ENCODE peak calls at places on chromosome 19, in six cellular contexts. One of them, this sample, is unnamed.

GRCh38 chr19:33191501-33191900 is 2.6 kb upstream of the LRP3 start:
- DNase-seq in mucosa of descending colon: no peak
- DNase-seq in tibial nerve: no peak
- DNase-seq in uterus: no peak
- DNase-seq in pancreas: no peak
- DNase-seq in NT2/D1: no peak
- DNase-seq in this sample: no peak

GRCh38 chr19:20235156-20235555 is 68.1 kb downstream of the ZNF486 start:
- DNase-seq in NT2/D1: no peak
- DNase-seq in tibial nerve: no peak
- DNase-seq in pancreas: no peak
- DNase-seq in uterus: no peak
- DNase-seq in mucosa of descending colon: no peak
- DNase-seq in this sample: no peak

GRCh38 chr19:41545547-41545946 is 30.4 kb upstream of the CEACAM21 start:
- DNase-seq in NT2/D1: no peak
- DNase-seq in uterus: no peak
- DNase-seq in mucosa of descending colon: no peak
- DNase-seq in tibial nerve: no peak
- DNase-seq in pancreas: no peak
- DNase-seq in this sample: no peak

GRCh38 chr19:39405930-39406655 is 554 bp upstream of the ZFP36 start:
- DNase-seq in tibial nerve: no peak
- DNase-seq in NT2/D1: no peak
- DNase-seq in uterus: no peak
- DNase-seq in pancreas: no peak
- DNase-seq in mucosa of descending colon: peak; percentile 87
- DNase-seq in this sample: peak; percentile 59

GRCh38 chr19:41479757-41480191 is 36.8 kb downstream of the ERICH4 start:
- DNase-seq in uterus: peak; percentile 74
- DNase-seq in tibial nerve: no peak
- DNase-seq in mucosa of descending colon: no peak
- DNase-seq in NT2/D1: no peak
- DNase-seq in pancreas: peak; percentile 56
- DNase-seq in this sample: peak; percentile 82

GRCh38 chr19:12641456-12641855 is 25.1 kb downstream of the MAN2B1 start:
- DNase-seq in pancreas: no peak
- DNase-seq in tibial nerve: no peak
- DNase-seq in mucosa of descending colon: no peak
- DNase-seq in uterus: no peak
- DNase-seq in NT2/D1: no peak
- DNase-seq in this sample: no peak

GRCh38 chr19:33823341-33823740 is 26.7 kb downstream of the KCTD15 start:
- DNase-seq in NT2/D1: no peak
- DNase-seq in pancreas: no peak
- DNase-seq in uterus: no peak
- DNase-seq in mucosa of descending colon: no peak
- DNase-seq in tibial nerve: no peak
- DNase-seq in this sample: no peak

GRCh38 chr19:679418-680286 is 3.5 kb downstream of the FSTL3 start:
- DNase-seq in tibial nerve: peak; percentile 59
- DNase-seq in pancreas: peak; percentile 70
- DNase-seq in uterus: peak; percentile 55
- DNase-seq in NT2/D1: no peak
- DNase-seq in mucosa of descending colon: peak; percentile 46
- DNase-seq in this sample: peak; percentile 83

GRCh38 chr19:10961073-10961762 is 388 bp downstream of the SMARCA4 start:
- DNase-seq in tibial nerve: peak; percentile 26
- DNase-seq in mucosa of descending colon: peak; percentile 41
- DNase-seq in pancreas: no peak
- DNase-seq in uterus: peak; percentile 36
- DNase-seq in NT2/D1: no peak
- DNase-seq in this sample: no peak

GRCh38 chr19:29529646-29530548 is 4.1 kb downstream of the VSTM2B start:
- DNase-seq in pancreas: no peak
- DNase-seq in tibial nerve: no peak
- DNase-seq in mucosa of descending colon: no peak
- DNase-seq in NT2/D1: no peak
- DNase-seq in uterus: no peak
- DNase-seq in this sample: no peak

GRCh38 chr19:51737924-51738323 is 13.8 kb downstream of the FPR1 start:
- DNase-seq in mucosa of descending colon: no peak
- DNase-seq in pancreas: no peak
- DNase-seq in uterus: no peak
- DNase-seq in NT2/D1: no peak
- DNase-seq in tibial nerve: no peak
- DNase-seq in this sample: no peak

GRCh38 chr19:55079400-55080038 is 3.9 kb downstream of the EPS8L1 start:
- DNase-seq in mucosa of descending colon: no peak
- DNase-seq in NT2/D1: no peak
- DNase-seq in pancreas: peak; percentile 15
- DNase-seq in tibial nerve: no peak
- DNase-seq in uterus: no peak
- DNase-seq in this sample: no peak

GRCh38 chr19:18062043-18062442 is 24.7 kb downstream of the IL12RB1 start:
- DNase-seq in mucosa of descending colon: no peak
- DNase-seq in tibial nerve: no peak
- DNase-seq in pancreas: no peak
- DNase-seq in NT2/D1: no peak
- DNase-seq in uterus: no peak
- DNase-seq in this sample: no peak

GRCh38 chr19:16198363-16198636 is 589 bp downstream of the AP1M1 start:
- DNase-seq in uterus: no peak
- DNase-seq in tibial nerve: no peak
- DNase-seq in pancreas: no peak
- DNase-seq in mucosa of descending colon: peak; percentile 35
- DNase-seq in NT2/D1: no peak
- DNase-seq in this sample: no peak

GRCh38 chr19:18391509-18392075 is 5.6 kb downstream of the GDF15 start:
- DNase-seq in NT2/D1: no peak
- DNase-seq in mucosa of descending colon: no peak
- DNase-seq in uterus: no peak
- DNase-seq in tibial nerve: no peak
- DNase-seq in pancreas: no peak
- DNase-seq in this sample: no peak

GRCh38 chr19:53553865-53554791 is 16.2 kb downstream of the ZNF331 start:
- DNase-seq in tibial nerve: peak; percentile 79
- DNase-seq in pancreas: peak; percentile 83
- DNase-seq in NT2/D1: no peak
- DNase-seq in mucosa of descending colon: peak; percentile 72
- DNase-seq in uterus: peak; percentile 87
- DNase-seq in this sample: peak; percentile 92

GRCh38 chr19:43132696-43133095 is 50.2 kb upstream of the PSG2 start:
- DNase-seq in mucosa of descending colon: no peak
- DNase-seq in uterus: no peak
- DNase-seq in pancreas: no peak
- DNase-seq in NT2/D1: no peak
- DNase-seq in tibial nerve: no peak
- DNase-seq in this sample: no peak

GRCh38 chr19:558770-559439 is 13.5 kb upstream of the BSG start:
- DNase-seq in NT2/D1: no peak
- DNase-seq in mucosa of descending colon: no peak
- DNase-seq in uterus: peak; percentile 62
- DNase-seq in pancreas: no peak
- DNase-seq in tibial nerve: no peak
- DNase-seq in this sample: no peak

GRCh38 chr19:17719730-17720486 is 628 bp downstream of the MAP1S start:
- DNase-seq in tibial nerve: no peak
- DNase-seq in mucosa of descending colon: peak; percentile 38
- DNase-seq in uterus: no peak
- DNase-seq in pancreas: peak; percentile 75
- DNase-seq in NT2/D1: no peak
- DNase-seq in this sample: no peak

GRCh38 chr19:16078759-16079707 is 2.7 kb downstream of the TPM4 start:
- DNase-seq in mucosa of descending colon: peak; percentile 84
- DNase-seq in pancreas: peak; percentile 35
- DNase-seq in tibial nerve: peak; percentile 69
- DNase-seq in uterus: peak; percentile 94
- DNase-seq in NT2/D1: no peak
- DNase-seq in this sample: peak; percentile 89

GRCh38 chr19:15195381-15195964 is 5.3 kb downstream of the NOTCH3 start:
- DNase-seq in tibial nerve: no peak
- DNase-seq in NT2/D1: no peak
- DNase-seq in uterus: peak; percentile 53
- DNase-seq in mucosa of descending colon: peak; percentile 40
- DNase-seq in pancreas: peak; percentile 64
- DNase-seq in this sample: no peak

GRCh38 chr19:1290699-1291651 is 5.3 kb downstream of the EFNA2 start:
- DNase-seq in tibial nerve: no peak
- DNase-seq in NT2/D1: no peak
- DNase-seq in mucosa of descending colon: peak; percentile 75
- DNase-seq in pancreas: no peak
- DNase-seq in uterus: no peak
- DNase-seq in this sample: no peak

GRCh38 chr19:54390942-54391577 is 24.2 kb upstream of the TTYH1 start:
- DNase-seq in tibial nerve: no peak
- DNase-seq in mucosa of descending colon: peak; percentile 46
- DNase-seq in NT2/D1: peak; percentile 63
- DNase-seq in pancreas: peak; percentile 42
- DNase-seq in uterus: no peak
- DNase-seq in this sample: no peak

GRCh38 chr19:39727070-39727800 is 10.6 kb downstream of the CLC start:
- DNase-seq in NT2/D1: no peak
- DNase-seq in pancreas: no peak
- DNase-seq in mucosa of descending colon: no peak
- DNase-seq in tibial nerve: no peak
- DNase-seq in uterus: no peak
- DNase-seq in this sample: no peak

GRCh38 chr19:8391274-8392016 is 1.3 kb downstream of the RAB11B start:
- DNase-seq in NT2/D1: no peak
- DNase-seq in uterus: no peak
- DNase-seq in tibial nerve: no peak
- DNase-seq in pancreas: peak; percentile 53
- DNase-seq in mucosa of descending colon: no peak
- DNase-seq in this sample: no peak
- H3K4me1 ChIP-seq in NT2/D1: peaks cover 18% of the 10 kb centered on the region
- H3K4me1 ChIP-seq in uterus: peaks cover 17% of the 10 kb centered on the region
- H3K4me1 ChIP-seq in tibial nerve: peaks cover 40% of the 10 kb centered on the region
- H3K4me1 ChIP-seq in pancreas: peaks cover 31% of the 10 kb centered on the region
- H3K4me1 ChIP-seq in mucosa of descending colon: peaks cover 32% of the 10 kb centered on the region
- H3K4me1 ChIP-seq in this sample: no peaks in the 10 kb centered on the region

DNA sequence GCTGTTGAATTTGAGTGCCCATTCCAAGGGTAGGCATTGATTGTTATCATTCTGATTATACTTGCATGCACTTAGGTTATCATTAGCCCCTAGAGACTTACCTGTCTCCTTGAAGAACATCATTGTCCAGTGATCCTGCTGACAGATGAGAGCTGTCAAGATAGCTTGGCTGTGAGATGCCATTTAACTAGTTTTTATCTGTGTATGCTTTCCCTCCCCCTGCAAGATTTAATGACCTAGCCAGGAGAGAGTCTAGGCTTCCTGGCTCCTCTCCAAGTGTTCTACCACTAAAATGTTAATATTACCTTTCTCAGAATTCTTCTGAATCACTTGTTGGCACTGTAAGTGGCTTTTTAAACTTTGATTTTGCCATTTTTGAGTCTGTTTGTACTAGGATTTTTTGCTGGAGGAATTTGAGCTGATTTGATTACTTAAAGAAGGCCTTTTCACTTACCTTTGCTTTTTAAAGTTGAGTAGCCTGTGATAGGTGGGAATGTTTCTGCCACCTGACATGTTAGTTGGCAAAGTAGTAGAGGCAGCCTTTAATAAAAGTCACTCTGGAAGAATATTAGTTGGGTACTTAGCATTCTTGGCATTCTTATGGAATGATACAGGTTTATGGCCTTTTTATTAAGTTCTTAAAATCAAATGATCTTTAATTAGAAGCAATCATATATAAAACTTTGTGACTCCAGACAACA is 41.1 kb downstream of the ARHGAP35 start:
- DNase-seq in tibial nerve: no peak
- DNase-seq in mucosa of descending colon: no peak
- DNase-seq in pancreas: no peak
- DNase-seq in NT2/D1: no peak
- DNase-seq in uterus: no peak
- DNase-seq in this sample: no peak
- H3K4me1 ChIP-seq in tibial nerve: peaks cover 10% of the 10 kb centered on the region
- H3K4me1 ChIP-seq in mucosa of descending colon: peaks cover 17% of the 10 kb centered on the region
- H3K4me1 ChIP-seq in pancreas: peaks cover 19% of the 10 kb centered on the region
- H3K4me1 ChIP-seq in NT2/D1: peaks cover 5% of the 10 kb centered on the region
- H3K4me1 ChIP-seq in uterus: peaks cover 15% of the 10 kb centered on the region
- H3K4me1 ChIP-seq in this sample: no peaks in the 10 kb centered on the region

DNA sequence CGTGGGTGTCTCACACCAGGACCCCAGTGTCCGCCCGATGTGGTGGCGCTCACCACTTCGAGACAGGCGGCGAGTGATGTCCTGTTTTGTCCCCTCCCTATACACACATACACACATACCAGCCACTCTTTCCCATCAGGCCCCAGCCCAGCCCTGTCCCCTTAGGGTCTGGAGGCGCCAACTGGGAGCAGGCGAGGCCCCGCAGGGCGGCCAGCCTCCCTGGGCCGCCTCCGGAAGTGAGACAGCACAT is 38.1 kb upstream of the NANOS3 start:
- DNase-seq in pancreas: no peak
- DNase-seq in mucosa of descending colon: no peak
- DNase-seq in NT2/D1: no peak
- DNase-seq in tibial nerve: no peak
- DNase-seq in uterus: no peak
- DNase-seq in this sample: peak; percentile 96
- H3K4me1 ChIP-seq in pancreas: peaks cover 6% of the 10 kb centered on the region
- H3K4me1 ChIP-seq in mucosa of descending colon: peaks cover 48% of the 10 kb centered on the region
- H3K4me1 ChIP-seq in NT2/D1: peaks cover 37% of the 10 kb centered on the region
- H3K4me1 ChIP-seq in tibial nerve: peaks cover 73% of the 10 kb centered on the region
- H3K4me1 ChIP-seq in uterus: peaks cover 35% of the 10 kb centered on the region
- H3K4me1 ChIP-seq in this sample: peaks cover 84% of the 10 kb centered on the region

DNA sequence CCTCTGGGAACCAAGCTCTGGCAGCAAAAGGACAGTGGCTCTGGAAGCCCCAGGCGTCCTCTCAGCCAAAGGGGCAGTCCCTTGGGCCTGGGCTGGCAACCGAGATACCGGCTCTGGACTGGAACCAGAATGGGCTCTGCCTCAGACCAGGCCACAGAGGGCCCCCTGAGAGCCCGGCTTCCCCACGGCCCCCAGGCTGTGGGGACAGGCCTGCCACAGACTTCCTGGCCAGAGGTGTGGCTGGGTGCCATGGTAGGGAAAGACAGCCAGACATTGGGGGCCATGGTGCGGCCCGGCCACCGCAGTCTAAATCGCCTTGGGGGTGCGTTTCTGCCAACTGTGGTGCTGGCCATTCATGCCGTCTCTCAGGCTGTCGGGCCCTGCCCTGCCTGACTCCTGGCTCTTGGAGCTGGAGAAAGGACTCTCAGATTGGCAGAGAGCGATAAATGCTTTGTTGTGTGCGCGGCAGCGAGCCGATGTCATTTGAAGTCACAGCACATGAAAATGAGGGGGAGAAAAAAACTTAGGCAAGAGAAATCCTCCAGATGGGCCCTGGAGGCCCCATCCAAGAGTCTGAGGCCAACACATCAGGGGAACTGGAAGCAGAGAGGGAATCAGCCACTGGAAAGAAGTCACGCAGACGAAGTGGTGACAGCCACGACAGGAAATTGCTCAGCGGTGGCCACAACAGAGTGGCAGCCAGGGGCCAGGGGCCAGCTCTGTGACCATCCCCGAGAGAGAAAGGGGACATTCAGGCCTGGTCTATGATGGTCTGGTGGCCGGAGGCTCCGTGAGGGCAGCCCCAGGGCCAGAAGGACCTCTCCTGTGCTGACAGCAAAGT is 26.5 kb downstream of the SH3GL1 start:
- DNase-seq in uterus: no peak
- DNase-seq in tibial nerve: no peak
- DNase-seq in pancreas: no peak
- DNase-seq in mucosa of descending colon: no peak
- DNase-seq in NT2/D1: no peak
- DNase-seq in this sample: peak; percentile 87
- H3K4me1 ChIP-seq in uterus: peaks cover 45% of the 10 kb centered on the region
- H3K4me1 ChIP-seq in tibial nerve: peaks cover 93% of the 10 kb centered on the region
- H3K4me1 ChIP-seq in pancreas: peaks cover 73% of the 10 kb centered on the region
- H3K4me1 ChIP-seq in mucosa of descending colon: peaks cover 62% of the 10 kb centered on the region
- H3K4me1 ChIP-seq in NT2/D1: peaks cover 51% of the 10 kb centered on the region
- H3K4me1 ChIP-seq in this sample: peaks cover 100% of the 10 kb centered on the region

This sample was measured in right atrium auricular region.